ENCODE peak calls at places on chromosome 20, in five cellular contexts. A is left ventricle myocardium superior, G is endothelial cell, L is activated gamma-delta T cell treated with Interleukin-2 at 50 U/mL for 16 hours, F is omental fat pad. E is an unnamed sample.

GRCh38 chr20:51428451-51429143 is 113.9 kb downstream of the NFATC2 start:
- DNase-seq in A (peak), G (peak), F (no peak), L (no peak), E (no peak)

GRCh38 chr20:58845706-58846105 is 5.0 kb downstream of the GNAS-AS1 start:
- DNase-seq in F (no peak), L (no peak), G (no peak), A (no peak), E (no peak)

GRCh38 chr20:44901972-44902371 is 7.9 kb upstream of the PABPC1L start:
- DNase-seq in G (no peak), F (no peak), A (no peak), L (no peak), E (no peak)

GRCh38 chr20:11076434-11076833 is 402.6 kb upstream of the JAG1 start:
- DNase-seq in G (no peak), F (no peak), A (no peak), L (no peak), E (no peak)

GRCh38 chr20:13771853-13772453 is 12.8 kb downstream of the ESF1 start:
- DNase-seq in G (no peak), F (no peak), L (no peak), A (no peak), E (no peak)

GRCh38 chr20:63794614-63795013 is 36.5 kb downstream of the ZBTB46 start:
- DNase-seq in G (no peak), A (no peak), F (no peak), L (no peak), E (no peak)

GRCh38 chr20:56439784-56440291 is 27.8 kb downstream of the CASS4 start:
- DNase-seq in A (peak), G (no peak), F (no peak), L (peak), E (no peak)

GRCh38 chr20:24770628-24771556 is 178.2 kb upstream of the CST7 start:
- DNase-seq in G (no peak), L (no peak), F (no peak), A (no peak), E (no peak)

GRCh38 chr20:49406666-49407065 is 75.8 kb downstream of the KCNB1 start:
- DNase-seq in L (no peak), G (no peak), F (no peak), A (no peak), E (no peak)